ENCODE peak calls at places on chromosomes 3 and 15, in four cellular contexts. Y, H, F and K are unnamed samples.

GRCh38 chr3:143757691-143758090 is 90.6 kb downstream of the SLC9A9 start:
- DNase-seq in F (no peak), H (no peak), Y (no peak), K (no peak)

GRCh38 chr15:35309886-35310285 is 224.8 kb upstream of the NANOGP8 start:
- DNase-seq in F (no peak), Y (no peak), H (no peak), K (no peak)

GRCh38 chr15:67998599-67999122 is 55.5 kb upstream of the PIAS1 start:
- DNase-seq in F (no peak), H (no peak), Y (no peak), K (no peak)

GRCh38 chr3:30964612-30965011 is 70.2 kb upstream of the GADL1 start:
- DNase-seq in Y (no peak), H (no peak), F (no peak), K (no peak)

GRCh38 chr15:90716317-90716975 is 700 bp upstream of the BLM start:
- DNase-seq in H (no peak), Y (no peak), F (no peak), K (no peak)

GRCh38 chr3:123086110-123086642 is 19.4 kb downstream of the PDIA5 start:
- DNase-seq in H (no peak), Y (no peak), F (no peak), K (no peak)

GRCh38 chr3:165188452-165188851 is 7.7 kb downstream of the SLITRK3 start:
- DNase-seq in H (no peak), F (no peak), Y (no peak), K (no peak)

GRCh38 chr3:157412323-157412845 is 24.3 kb upstream of the PTX3 start:
- DNase-seq in Y (no peak), H (no peak), F (no peak), K (no peak)

GRCh38 chr3:69983546-69984265 is 15.8 kb upstream of the SAMMSON start:
- DNase-seq in H (no peak), F (no peak), Y (no peak), K (no peak)

GRCh38 chr15:69629631-69630161 is 177.1 kb downstream of the RPLP1 start:
- DNase-seq in Y (no peak), H (no peak), F (no peak), K (no peak)

GRCh38 chr3:166248784-166249183 is 411.6 kb upstream of the BCHE start:
- DNase-seq in F (no peak), H (no peak), Y (no peak), K (no peak)

GRCh38 chr3:12993623-12994356 is 79.4 kb downstream of the IQSEC1 start:
- DNase-seq in F (peak), H (peak), Y (peak), K (no peak)

GRCh38 chr3:186965141-186965879 is 35.0 kb downstream of the ST6GAL1 start:
- DNase-seq in Y (no peak), F (no peak), H (no peak), K (no peak)

GRCh38 chr15:81394609-81395008 is 20.6 kb upstream of the TMC3 start:
- DNase-seq in F (no peak), Y (no peak), H (no peak), K (no peak)

GRCh38 chr15:65244638-65245037 is 33.4 kb upstream of the CILP start:
- DNase-seq in F (no peak), H (no peak), Y (no peak), K (no peak)

GRCh38 chr15:66115568-66116206 is 137.9 kb downstream of the MEGF11 start:
- DNase-seq in Y (no peak), H (no peak), F (no peak), K (no peak)

GRCh38 chr15:69756440-69756839 is 303.8 kb downstream of the RPLP1 start:
- DNase-seq in F (no peak), Y (no peak), H (no peak), K (no peak)

GRCh38 chr3:51392301-51393095 is 1.4 kb downstream of the RBM15B start:
- DNase-seq in H (no peak), Y (no peak), F (no peak), K (no peak)

GRCh38 chr3:77329161-77329560 is 289.3 kb downstream of the ROBO2 start:
- DNase-seq in Y (no peak), F (no peak), H (no peak), K (no peak)

GRCh38 chr3:107441617-107442016 is 64.4 kb downstream of the CCDC54 start:
- DNase-seq in F (no peak), Y (no peak), H (no peak), K (no peak)

GRCh38 chr3:114659109-114660081 is 365.6 kb downstream of the TIGIT start:
- DNase-seq in Y (no peak), F (peak), H (no peak), K (no peak)

GRCh38 chr15:70265466-70265978 is 167.8 kb upstream of the TLE3 start:
- DNase-seq in H (no peak), F (no peak), Y (no peak), K (no peak)

GRCh38 chr15:68412218-68412617 is 19.7 kb downstream of the ITGA11 start:
- DNase-seq in H (no peak), F (no peak), Y (peak), K (peak)

GRCh38 chr15:33581032-33581431 is 270.3 kb downstream of the RYR3 start:
- DNase-seq in F (no peak), Y (no peak), H (no peak), K (no peak)

GRCh38 chr3:48157950-48158376 is 30.3 kb downstream of the CDC25A start:
- DNase-seq in F (peak), Y (peak), H (peak), K (no peak)

GRCh38 chr15:33021806-33022389 is 172.6 kb downstream of the FMN1 start:
- DNase-seq in F (no peak), H (no peak), Y (no peak), K (no peak)

GRCh38 chr15:70627734-70628541 is 135.4 kb downstream of the UACA start:
- DNase-seq in F (no peak), H (no peak), Y (no peak), K (peak)

GRCh38 chr15:76340198-76340801 is 3.7 kb downstream of the ISL2 start:
- DNase-seq in F (peak), H (no peak), Y (peak), K (no peak)

GRCh38 chr15:79372428-79372827 is 59.7 kb upstream of the MINAR1 start:
- DNase-seq in F (no peak), H (no peak), Y (no peak), K (no peak)

GRCh38 chr3:46566040-46566631 is at the start of gene LRRC2:
- DNase-seq in F (peak), Y (no peak), H (peak), K (no peak)

GRCh38 chr3:44206301-44206700 is 35.4 kb upstream of the TOPAZ1 start:
- DNase-seq in F (no peak), H (no peak), Y (no peak), K (no peak)

GRCh38 chr3:143150979-143151726 is 31.6 kb downstream of the CHST2 start:
- DNase-seq in H (no peak), F (peak), Y (no peak), K (no peak)

GRCh38 chr3:70614111-70614510 is 301.7 kb upstream of the MDFIC2 start:
- DNase-seq in F (no peak), H (no peak), Y (no peak), K (no peak)

GRCh38 chr3:40207796-40208195 is 101.7 kb upstream of the EIF1B start:
- DNase-seq in F (no peak), Y (no peak), H (no peak), K (no peak)

GRCh38 chr3:9951962-9952805 is at the start of gene PRRT3:
- DNase-seq in H (peak), Y (peak), F (peak), K (no peak)

GRCh38 chr3:68972358-68972979 is 40.1 kb upstream of the TAFA4 start:
- DNase-seq in H (no peak), Y (no peak), F (no peak), K (peak)

GRCh38 chr15:89444855-89445254 is 51.5 kb downstream of the RHCG start:
- DNase-seq in H (no peak), F (no peak), Y (no peak), K (no peak)

GRCh38 chr3:157075693-157076420 is 84.1 kb downstream of the CCNL1 start:
- DNase-seq in H (no peak), F (no peak), Y (no peak), K (no peak)

GRCh38 chr15:22873204-22873701 is 34.8 kb downstream of the NIPA2 start:
- DNase-seq in H (no peak), F (no peak), Y (no peak), K (no peak)

DNA sequence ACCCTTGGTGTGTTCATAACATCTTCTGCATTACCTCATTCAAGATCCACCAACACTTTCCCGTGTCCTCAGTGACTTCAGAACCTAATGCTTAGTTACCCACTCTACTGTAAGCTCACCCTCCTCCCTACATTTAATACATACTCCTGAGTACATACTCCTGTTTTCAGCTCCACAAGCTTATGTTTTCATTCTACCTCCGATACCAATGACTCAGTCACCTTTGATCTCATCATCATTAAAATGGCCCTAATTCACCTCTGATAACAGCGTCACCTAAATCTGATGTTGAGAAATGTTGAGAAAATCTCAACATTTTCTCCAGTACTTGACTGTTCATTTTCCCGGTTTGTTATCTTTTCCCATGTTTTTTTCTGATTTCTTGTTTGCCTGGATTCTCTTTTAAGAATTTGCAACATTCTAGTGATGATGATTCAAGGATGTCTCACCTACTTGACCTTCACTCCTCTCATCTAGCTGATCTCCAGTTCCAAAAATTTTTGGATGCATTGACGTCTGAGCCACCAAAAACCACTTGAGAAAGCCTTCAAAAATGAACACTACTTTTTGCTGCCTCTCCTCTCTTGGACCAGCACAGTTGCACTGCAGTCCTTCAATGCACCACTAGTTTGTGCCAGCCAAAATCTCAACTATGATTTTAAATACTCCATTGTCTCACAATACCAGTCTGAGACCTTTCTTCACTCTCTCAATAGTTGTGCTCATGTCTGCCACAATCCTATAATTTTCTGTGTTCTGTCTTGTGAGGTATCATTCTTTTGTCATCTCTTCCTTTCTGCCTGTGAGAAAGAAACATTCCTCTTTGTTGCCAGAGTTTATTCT is 220.7 kb upstream of the SEMA6D start:
- DNase-seq in F (no peak), Y (no peak), H (no peak), K (no peak)
- TF ChIP-seq CTCF in F (no peak), Y (no peak), H (no peak), K (peak)

DNA sequence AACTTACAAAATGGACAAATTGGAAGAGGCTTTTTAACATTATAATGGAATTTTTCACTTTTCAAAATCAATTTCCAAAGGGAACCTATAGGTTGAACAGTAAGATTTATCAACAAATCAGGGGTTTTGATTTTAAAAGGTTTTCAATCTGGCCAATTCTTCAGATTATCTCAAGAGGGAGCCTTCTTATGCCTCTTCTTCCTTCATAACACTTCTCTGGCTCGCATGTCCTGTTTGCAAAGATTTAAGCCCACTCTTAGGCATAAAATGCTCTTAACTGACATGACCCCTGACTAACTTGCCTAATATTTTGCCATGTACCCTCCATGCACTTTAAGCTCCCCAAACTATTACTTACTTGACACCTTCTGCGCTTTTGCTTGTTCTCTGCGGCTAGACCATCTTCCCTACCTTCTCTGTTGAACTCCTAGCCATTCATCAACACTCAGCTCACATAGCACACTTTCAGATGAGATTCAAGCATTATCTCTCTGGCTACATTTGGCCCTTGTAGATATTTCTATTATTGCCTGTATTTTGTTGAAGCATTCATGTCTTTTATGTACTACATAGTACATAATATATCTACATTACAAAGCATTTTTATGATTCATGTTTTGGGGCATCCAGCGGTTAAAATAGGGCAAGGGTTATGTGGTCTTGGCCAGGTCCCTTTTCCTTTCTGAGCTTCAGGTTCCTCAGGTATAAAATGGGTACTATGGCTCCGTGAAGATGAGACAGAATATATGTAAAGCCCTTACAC is 1.0 kb upstream of the ARIH1 start:
- DNase-seq in Y (no peak), F (no peak), H (no peak), K (no peak)
- TF ChIP-seq CTCF in Y (no peak), F (peak), H (no peak), K (no peak)

DNA sequence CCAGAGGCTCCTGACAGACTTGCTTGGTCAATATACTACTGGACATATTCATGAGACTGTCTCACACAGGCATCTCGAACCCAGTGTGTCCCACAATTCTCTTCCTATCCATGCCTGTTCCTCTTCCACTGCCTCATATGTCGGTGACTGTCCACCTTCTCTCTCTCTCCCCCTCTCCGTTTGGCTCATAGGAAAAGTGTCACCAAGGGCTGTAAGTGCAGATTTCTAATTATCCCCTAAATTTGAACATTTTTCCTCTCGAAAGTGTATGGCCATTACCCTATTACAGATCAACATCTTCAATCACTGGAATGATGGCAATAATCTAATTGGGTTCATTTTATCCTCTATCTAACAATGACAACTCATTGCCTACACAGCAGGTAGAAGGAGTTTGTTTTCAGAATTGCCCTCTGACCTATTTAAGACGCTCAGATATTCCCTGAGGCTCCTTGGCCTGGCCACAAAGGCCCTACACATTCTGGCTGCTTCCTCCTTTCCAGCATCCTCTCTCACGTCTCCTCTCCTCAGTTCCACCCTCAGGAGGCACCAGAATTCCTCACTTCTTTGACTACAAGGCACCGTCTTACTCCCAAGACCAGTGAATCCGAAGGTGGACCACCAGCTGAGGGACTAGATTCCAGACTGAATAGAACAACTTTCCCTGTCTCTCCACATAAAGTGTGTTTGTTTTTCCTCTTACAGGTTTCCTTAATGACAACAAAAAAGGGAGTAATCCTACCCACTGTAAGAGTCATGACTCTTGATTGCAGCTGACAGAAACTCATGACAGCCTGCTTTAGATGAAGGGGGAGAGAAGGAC is 22.2 kb upstream of the MUC20 start:
- DNase-seq in F (no peak), Y (no peak), H (no peak), K (no peak)
- TF ChIP-seq CTCF in F (no peak), Y (no peak), H (no peak), K (no peak)

DNA sequence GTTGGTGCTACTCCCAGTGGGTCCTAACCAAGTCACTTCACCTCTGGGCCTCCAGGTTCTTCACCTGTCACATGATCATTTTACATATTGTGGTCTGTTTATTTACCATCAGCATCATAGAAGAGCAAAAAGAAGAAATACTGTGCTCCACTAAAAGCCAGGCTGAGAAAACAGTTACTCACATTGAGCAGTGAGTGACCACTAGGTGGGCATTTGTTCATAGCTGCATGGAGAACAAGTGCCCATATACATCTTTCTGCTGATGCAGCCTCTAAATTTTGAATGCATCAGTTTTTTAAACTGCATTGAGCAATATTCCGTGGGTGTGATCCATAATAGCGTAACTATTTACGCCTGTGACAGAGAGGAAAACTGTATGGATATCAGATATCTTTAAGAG is 76.2 kb downstream of the DCUN1D1 start:
- DNase-seq in Y (no peak), F (no peak), H (no peak), K (no peak)
- TF ChIP-seq CTCF in Y (no peak), F (no peak), H (no peak), K (peak)

GRCh38 chr3:126023390-126023789 is 54.4 kb downstream of the ROPN1B start:
- DNase-seq in H (peak), F (no peak), Y (no peak), K (no peak)
- TF ChIP-seq CTCF in H (no peak), F (no peak), Y (no peak), K (no peak)

GRCh38 chr3:85801955-85802354 is 843.2 kb downstream of the CADM2 start:
- DNase-seq in Y (no peak), H (no peak), F (no peak), K (no peak)
- TF ChIP-seq CTCF in Y (no peak), H (peak), F (peak), K (peak)

DNA sequence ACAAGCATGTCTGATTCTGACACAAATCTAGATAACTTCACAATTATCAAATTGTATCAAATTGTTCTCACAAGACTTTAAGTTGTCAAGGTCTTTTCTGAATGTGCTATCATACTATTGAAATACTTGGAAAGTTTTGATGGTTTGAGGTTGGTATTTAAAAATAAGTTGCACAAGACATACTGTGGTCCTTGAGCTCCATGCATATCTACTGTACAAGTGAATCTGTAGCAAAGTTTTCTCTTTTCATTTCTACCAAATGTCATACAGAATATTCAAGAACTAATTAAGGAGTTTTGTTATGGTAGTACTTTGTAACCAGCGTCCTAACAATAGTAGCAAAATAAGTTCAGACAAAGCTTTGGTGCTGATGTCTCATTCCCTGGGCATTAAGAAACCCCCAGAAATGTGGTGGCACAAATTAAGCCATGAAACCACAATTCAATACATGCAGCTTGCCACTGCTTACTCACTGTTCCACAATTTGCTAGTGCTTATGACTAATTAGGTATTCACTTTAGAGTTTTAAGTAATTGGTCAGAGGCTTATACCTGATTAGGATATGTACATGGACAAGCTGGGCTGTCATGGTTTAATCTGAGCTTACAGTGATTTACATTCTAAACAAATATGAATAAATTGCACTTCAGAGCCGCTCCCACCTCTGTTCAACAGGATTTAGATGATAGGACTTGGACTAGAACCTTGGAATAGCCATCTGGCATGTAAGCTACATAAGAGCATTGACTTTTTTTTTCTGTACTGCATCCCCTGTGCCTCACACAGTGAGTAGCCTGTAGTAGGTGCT is 8.8 kb downstream of the TBC1D23 start:
- DNase-seq in Y (no peak), F (no peak), H (no peak), K (no peak)
- TF ChIP-seq CTCF in Y (no peak), F (no peak), H (no peak), K (no peak)

GRCh38 chr3:87898971-87899370 is 159.8 kb downstream of the CGGBP1 start:
- DNase-seq in H (no peak), F (no peak), Y (no peak), K (no peak)

GRCh38 chr3:87901141-87901540 is 157.7 kb downstream of the CGGBP1 start:
- DNase-seq in Y (no peak), H (no peak), F (no peak), K (no peak)

GRCh38 chr3:87895983-87896382 is 162.8 kb downstream of the CGGBP1 start:
- DNase-seq in H (no peak), Y (no peak), F (no peak), K (no peak)

GRCh38 chr3:87900061-87900460 is 158.7 kb downstream of the CGGBP1 start:
- DNase-seq in H (no peak), F (no peak), Y (no peak), K (no peak)
- TF ChIP-seq CTCF in H (peak), F (peak), Y (no peak), K (peak)